ENCODE peak calls at places on chromosome 1, in seven cellular contexts. Q is SK-N-SH, Y is A549, T is IMR-90, N is HepG2, S is K562, K is GM12878. R is an unnamed sample.
A peak's percentile ranks its signal among the peaks of the same experiment; 100 is the strongest.

GRCh38 chr1:43932786-43933385 is 715 bp upstream of the ARTN start:
- DNase-seq in N (no peak), Y (no peak), S (no peak), K (no peak), Q (no peak), T (peak; percentile 74), R (no peak)

GRCh38 chr1:221809101-221810029 is 67.5 kb upstream of the DUSP10 start:
- DNase-seq in N (no peak), K (no peak), Q (no peak), T (peak; percentile 36), S (no peak), Y (no peak), R (no peak)

GRCh38 chr1:157482717-157483116 is 69.6 kb downstream of the FCRL5 start:
- DNase-seq in N (no peak), S (no peak), K (no peak), T (no peak), Y (no peak), Q (no peak), R (no peak)

GRCh38 chr1:176533020-176533419 is 70.0 kb downstream of the PAPPA2 start:
- DNase-seq in N (no peak), T (no peak), Y (no peak), S (no peak), K (no peak), Q (no peak), R (no peak)

GRCh38 chr1:154151311-154151710 is 3.6 kb downstream of the NUP210L start:
- DNase-seq in K (no peak), N (no peak), S (no peak), Q (no peak), T (peak; percentile 26), Y (no peak), R (no peak)

GRCh38 chr1:165053273-165053835 is 303.2 kb downstream of the LMX1A start:
- DNase-seq in T (no peak), S (no peak), N (no peak), K (no peak), Q (no peak), Y (no peak), R (no peak)

GRCh38 chr1:64856564-64856963 is 109.8 kb downstream of the JAK1 start:
- DNase-seq in K (no peak), S (no peak), T (peak; percentile 15), N (no peak), Q (no peak), Y (no peak), R (no peak)

GRCh38 chr1:20486457-20487235 is 636 bp upstream of the CAMK2N1 start:
- DNase-seq in K (no peak), Y (peak; percentile 50), S (peak; percentile 93), Q (peak; percentile 89), N (peak; percentile 84), T (peak; percentile 61), R (peak; percentile 88)

GRCh38 chr1:54006508-54006907 is 11.5 kb downstream of the LDLRAD1 start:
- DNase-seq in K (no peak), Q (peak; percentile 11), N (no peak), Y (no peak), S (no peak), T (no peak), R (no peak)

GRCh38 chr1:186435336-186435735 is 25.6 kb downstream of the PDC start:
- DNase-seq in T (peak; percentile 42), K (no peak), Y (no peak), Q (no peak), N (no peak), S (no peak), R (no peak)

GRCh38 chr1:46612937-46613660 is 3.5 kb downstream of the MOB3C start:
- DNase-seq in T (no peak), Y (no peak), K (no peak), S (no peak), N (no peak), Q (no peak), R (peak; percentile 63)

GRCh38 chr1:202162049-202162417 is 1.6 kb upstream of the PTPN7 start:
- DNase-seq in Y (no peak), N (no peak), S (peak; percentile 74), Q (no peak), K (peak; percentile 45), T (no peak), R (no peak)

GRCh38 chr1:2650967-2651645 is 18.3 kb upstream of the MMEL1 start:
- DNase-seq in Q (no peak), Y (no peak), N (no peak), S (no peak), T (no peak), K (no peak), R (no peak)

GRCh38 chr1:1540015-1540816 is at the start of gene TMEM240:
- DNase-seq in S (no peak), Q (peak; percentile 95), K (no peak), N (no peak), T (peak; percentile 69), Y (no peak), R (peak; percentile 90)

GRCh38 chr1:66300986-66301451 is 232.9 kb upstream of the SGIP1 start:
- DNase-seq in N (no peak), S (no peak), Y (no peak), K (peak; percentile 53), Q (no peak), T (peak; percentile 59), R (no peak)

GRCh38 chr1:29967261-29967660 is 730.9 kb downstream of the PTPRU start:
- DNase-seq in N (no peak), Q (no peak), K (no peak), Y (no peak), T (no peak), S (no peak), R (peak; percentile 35)

GRCh38 chr1:245704765-245705164 is 550.0 kb downstream of the KIF26B start:
- DNase-seq in T (peak; percentile 58), N (no peak), Y (no peak), S (no peak), Q (no peak), K (no peak), R (no peak)

GRCh38 chr1:238701024-238701423 is 685.3 kb upstream of the CHRM3 start:
- DNase-seq in Q (no peak), K (no peak), S (no peak), N (no peak), Y (no peak), T (no peak), R (no peak)
- TF ChIP-seq RFX5 in Q (no peak), K (no peak), S (no peak), N (no peak), Y (no peak), T (no peak), R (no peak)

GRCh38 chr1:24504560-24504959 is 1.9 kb downstream of the RCAN3 start:
- DNase-seq in N (no peak), S (no peak), T (no peak), Y (no peak), Q (no peak), K (no peak), R (no peak)

GRCh38 chr1:24508911-24509310 is 6.3 kb downstream of the RCAN3 start:
- DNase-seq in Y (no peak), S (no peak), N (no peak), K (no peak), Q (no peak), T (no peak), R (no peak)

GRCh38 chr1:24505816-24506215 is 3.2 kb downstream of the RCAN3 start:
- DNase-seq in K (no peak), Q (no peak), N (no peak), S (no peak), Y (no peak), T (no peak), R (no peak)

GRCh38 chr1:24507423-24507804 is 4.8 kb downstream of the RCAN3 start:
- DNase-seq in N (no peak), S (no peak), K (no peak), Y (no peak), Q (no peak), T (no peak), R (no peak)

GRCh38 chr1:24506706-24507422 is 4.2 kb downstream of the RCAN3 start:
- DNase-seq in N (no peak), S (no peak), T (no peak), Q (no peak), Y (no peak), K (no peak), R (no peak)
- TF ChIP-seq RFX5 in N (no peak), S (no peak), T (no peak), Q (no peak), Y (no peak), K (no peak), R (no peak)

DNA sequence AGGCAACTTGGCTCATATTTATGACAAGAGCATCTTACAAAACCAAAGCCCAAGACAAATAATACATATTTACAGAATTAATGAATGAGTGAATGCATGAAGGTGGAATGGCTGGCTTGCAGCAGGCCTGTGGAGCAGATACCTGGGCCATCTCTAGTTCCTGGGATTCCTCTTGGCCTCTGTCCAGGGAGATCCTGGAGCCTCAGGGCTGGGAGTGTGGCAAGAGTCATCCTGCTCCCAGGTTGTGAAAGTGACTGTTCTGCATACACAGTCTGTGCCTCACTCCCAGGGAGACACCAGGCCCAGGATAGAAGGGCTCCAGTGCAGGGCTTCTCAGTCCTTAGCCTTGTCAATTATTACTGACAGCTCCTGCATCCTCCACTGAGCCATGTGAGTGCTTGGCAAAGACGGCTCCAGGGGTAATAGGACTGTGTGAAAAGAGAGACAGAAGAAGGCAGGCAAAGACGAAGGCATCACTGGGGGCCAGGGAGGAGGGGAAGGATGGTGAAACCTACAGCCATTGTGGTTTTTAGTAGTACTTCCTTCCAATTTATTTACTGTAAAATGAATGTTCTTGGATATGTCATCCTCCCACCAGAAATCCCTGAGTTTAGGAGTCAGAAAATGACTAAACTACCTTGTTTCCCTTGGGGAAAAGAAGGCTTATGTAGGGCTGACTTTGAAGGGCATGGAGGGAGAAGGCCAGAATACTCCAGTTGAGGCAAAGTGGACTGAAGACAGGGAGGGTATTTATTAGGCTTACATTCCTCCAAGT is 14.3 kb upstream of the KPRP start:
- DNase-seq in K (no peak), N (no peak), Y (no peak), T (peak; percentile 2), S (no peak), Q (no peak), R (no peak)
- TF ChIP-seq RFX5 in K (no peak), N (no peak), Y (no peak), T (no peak), S (no peak), Q (no peak), R (no peak)

GRCh38 chr1:205515781-205516253 is 11.3 kb downstream of the CDK18 start:
- DNase-seq in Q (peak; percentile 82), T (no peak), N (peak; percentile 72), S (peak; percentile 60), K (no peak), Y (no peak), R (no peak)

GRCh38 chr1:205516362-205516761 is 11.9 kb downstream of the CDK18 start:
- DNase-seq in Q (no peak), N (no peak), K (no peak), Y (no peak), S (no peak), T (no peak), R (no peak)

GRCh38 chr1:205518616-205519540 is 14.4 kb downstream of the CDK18 start:
- DNase-seq in N (no peak), S (no peak), Y (no peak), Q (no peak), K (no peak), T (no peak), R (no peak)

GRCh38 chr1:205517763-205518162 is 13.3 kb downstream of the CDK18 start:
- DNase-seq in T (no peak), S (no peak), Y (no peak), N (no peak), K (no peak), Q (no peak), R (no peak)

DNA sequence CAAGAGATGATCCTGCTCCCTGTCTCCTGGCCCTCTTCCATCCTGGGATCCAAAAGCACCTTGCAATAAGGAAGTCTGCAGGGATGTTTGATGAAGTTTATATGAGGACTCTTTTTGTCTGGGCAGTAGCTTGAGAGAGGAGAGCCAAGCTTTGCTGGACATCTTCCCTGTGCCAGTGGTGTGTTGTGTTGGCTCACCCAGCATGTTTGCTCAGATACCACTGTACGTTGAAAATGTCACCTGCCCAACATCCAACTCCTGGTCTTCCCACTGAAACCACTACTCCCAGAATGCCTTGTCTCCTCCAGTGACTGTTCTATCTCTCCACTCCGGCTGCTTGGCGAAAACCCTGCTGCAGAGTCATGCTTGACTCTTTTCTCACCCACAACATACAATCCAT is 12.8 kb downstream of the CDK18 start:
- DNase-seq in T (no peak), S (no peak), Y (no peak), N (no peak), Q (no peak), K (no peak), R (no peak)
- TF ChIP-seq RFX5 in T (no peak), S (no peak), Y (no peak), N (no peak), Q (no peak), K (no peak), R (no peak)

R was measured in H1.